ENCODE peak calls at places on chromosomes 3 and 15, in nine cellular contexts. U is CD4-positive, CD25-positive, alpha-beta regulatory T cell; J is thoracic aorta; S is mucosa of descending colon; D is left lung; X is suprapubic skin; G is upper lobe of left lung; M is pancreas; E is uterus. B is an unnamed sample. For H3K36me3 and H3K4me1, the result is how much of the 10 kb centered on the place peaks cover.

GRCh38 chr3:494190-494589 is 297.6 kb downstream of the CHL1 start:
- DNase-seq in U (no peak), J (no peak), S (no peak), D (no peak), X (no peak), G (no peak), M (no peak), E (no peak), B (no peak)

GRCh38 chr15:64688179-64688578 is 87.2 kb downstream of the RBPMS2 start:
- DNase-seq in U (no peak), J (no peak), S (no peak), D (no peak), X (no peak), G (no peak), M (no peak), E (no peak), B (no peak)

GRCh38 chr15:74240002-74240568 is 4.0 kb downstream of the CCDC33 start:
- DNase-seq in U (no peak), J (peak), S (peak), D (peak), X (no peak), G (peak), M (peak), E (peak), B (no peak)

GRCh38 chr15:85333132-85333831 is 47.1 kb upstream of the AKAP13 start:
- DNase-seq in U (no peak), J (no peak), S (no peak), D (no peak), X (no peak), G (no peak), M (no peak), E (no peak), B (no peak)

GRCh38 chr3:103968751-103969150 is 1398.0 kb upstream of the ALCAM start:
- DNase-seq in U (no peak), J (no peak), S (no peak), D (no peak), X (no peak), G (no peak), M (no peak), E (no peak), B (no peak)

GRCh38 chr15:48440084-48440483 is 108.9 kb downstream of the DUT start:
- DNase-seq in U (no peak), J (no peak), S (no peak), D (no peak), X (no peak), G (no peak), M (no peak), E (peak), B (no peak)

GRCh38 chr3:195094211-195094921 is 176.6 kb downstream of the XXYLT1 start:
- DNase-seq in U (no peak), J (no peak), S (no peak), D (peak), X (no peak), G (no peak), M (no peak), E (no peak), B (no peak)

GRCh38 chr15:52466134-52466701 is 62.5 kb downstream of the MYO5A start:
- DNase-seq in U (no peak), J (no peak), S (peak), D (peak), X (no peak), G (no peak), M (no peak), E (no peak), B (no peak)

GRCh38 chr15:90680371-90680935 is 36.7 kb upstream of the BLM start:
- DNase-seq in U (no peak), J (peak), S (no peak), D (no peak), X (no peak), G (no peak), M (no peak), E (peak), B (no peak)

GRCh38 chr3:184656991-184657669 is 54.7 kb downstream of the MAGEF1 start:
- DNase-seq in U (no peak), J (no peak), S (no peak), D (no peak), X (no peak), G (no peak), M (no peak), E (no peak), B (no peak)

GRCh38 chr15:31197497-31198414 is 96.2 kb upstream of the TRPM1 start:
- DNase-seq in U (no peak), J (no peak), S (peak), D (peak), X (no peak), G (peak), M (no peak), E (no peak), B (no peak)

GRCh38 chr3:134445631-134446030 is 40.2 kb downstream of the ANAPC13 start:
- DNase-seq in U (no peak), J (no peak), S (peak), D (no peak), X (no peak), G (no peak), M (no peak), E (no peak), B (no peak)

GRCh38 chr3:49535971-49536874 is 18.1 kb upstream of the BSN start:
- DNase-seq in U (no peak), J (no peak), S (no peak), D (no peak), X (no peak), G (no peak), M (no peak), E (no peak), B (no peak)

GRCh38 chr3:37024092-37024491 is 30.8 kb downstream of the MLH1 start:
- DNase-seq in U (peak), J (no peak), S (no peak), D (no peak), X (no peak), G (no peak), M (no peak), E (no peak), B (no peak)

GRCh38 chr3:157353657-157354056 is 83.0 kb upstream of the PTX3 start:
- DNase-seq in U (no peak), J (no peak), S (no peak), D (no peak), X (no peak), G (no peak), M (no peak), E (no peak), B (no peak)

GRCh38 chr15:48363474-48363873 is 32.2 kb downstream of the DUT start:
- DNase-seq in U (no peak), J (no peak), S (no peak), D (no peak), X (no peak), G (no peak), M (no peak), E (no peak), B (no peak)

GRCh38 chr3:58742239-58742638 is 75.7 kb upstream of the FAM3D start:
- DNase-seq in U (no peak), J (no peak), S (peak), D (no peak), X (no peak), G (no peak), M (no peak), E (no peak), B (no peak)

GRCh38 chr15:69422336-69422895 is 8.3 kb downstream of the KIF23 start:
- DNase-seq in U (no peak), J (no peak), S (no peak), D (no peak), X (no peak), G (no peak), M (no peak), E (no peak), B (no peak)

GRCh38 chr15:66139816-66140215 is 113.7 kb downstream of the MEGF11 start:
- DNase-seq in U (no peak), J (no peak), S (no peak), D (no peak), X (no peak), G (no peak), M (no peak), E (no peak), B (no peak)

GRCh38 chr15:95511680-95512079 is 818.8 kb upstream of the NR2F2 start:
- DNase-seq in U (no peak), J (no peak), S (no peak), D (no peak), X (no peak), G (no peak), M (no peak), E (no peak), B (no peak)

GRCh38 chr3:45832691-45833090 is 9.2 kb downstream of the LZTFL1 start:
- DNase-seq in U (no peak), J (no peak), S (peak), D (no peak), X (no peak), G (no peak), M (no peak), E (no peak), B (peak)

GRCh38 chr15:31005660-31006059 is 14.2 kb upstream of the MTMR10 start:
- DNase-seq in U (no peak), J (no peak), S (no peak), D (no peak), X (no peak), G (no peak), M (no peak), E (no peak), B (no peak)

GRCh38 chr3:37729119-37729518 is 132.6 kb upstream of the CTDSPL start:
- DNase-seq in U (no peak), J (no peak), S (no peak), D (no peak), X (no peak), G (no peak), M (no peak), E (no peak), B (no peak)

GRCh38 chr15:100686021-100686724 is 83.8 kb downstream of the ASB7 start:
- DNase-seq in U (no peak), J (no peak), S (no peak), D (no peak), X (peak), G (no peak), M (no peak), E (peak), B (no peak)

GRCh38 chr3:156668073-156668763 is 6.2 kb upstream of the TIPARP start:
- DNase-seq in U (no peak), J (no peak), S (peak), D (peak), X (no peak), G (no peak), M (no peak), E (no peak), B (no peak)

GRCh38 chr3:123739754-123740153 is 144.4 kb downstream of the MYLK start:
- DNase-seq in U (no peak), J (no peak), S (peak), D (no peak), X (no peak), G (no peak), M (no peak), E (no peak), B (no peak)

GRCh38 chr15:64225804-64226203 is 63.0 kb upstream of the PPIB start:
- DNase-seq in U (no peak), J (no peak), S (no peak), D (no peak), X (no peak), G (no peak), M (no peak), E (no peak), B (no peak)

GRCh38 chr3:197882580-197882979 is 67.4 kb upstream of the RPL35A start:
- DNase-seq in U (no peak), J (no peak), S (no peak), D (no peak), X (no peak), G (no peak), M (no peak), E (no peak), B (no peak)

GRCh38 chr3:180913582-180914404 is 1.3 kb downstream of the FXR1 start:
- DNase-seq in U (no peak), J (no peak), S (no peak), D (no peak), X (no peak), G (no peak), M (no peak), E (no peak), B (no peak)

GRCh38 chr3:194816748-194817591 is 131.3 kb downstream of the FAM43A start:
- DNase-seq in U (no peak), J (no peak), S (peak), D (no peak), X (peak), G (no peak), M (no peak), E (no peak), B (no peak)

GRCh38 chr15:77096131-77096530 is 25.2 kb upstream of the TSPAN3 start:
- DNase-seq in U (no peak), J (no peak), S (no peak), D (no peak), X (no peak), G (no peak), M (no peak), E (no peak), B (no peak)

GRCh38 chr15:90910441-90911301 is 7.6 kb downstream of the MAN2A2 start:
- DNase-seq in U (no peak), J (no peak), S (no peak), D (no peak), X (no peak), G (no peak), M (no peak), E (no peak), B (no peak)

GRCh38 chr15:101156509-101157159 is 95.2 kb downstream of the CHSY1 start:
- DNase-seq in U (no peak), J (no peak), S (no peak), D (no peak), X (no peak), G (peak), M (no peak), E (no peak), B (no peak)

GRCh38 chr15:101579766-101580165 is 72.4 kb downstream of the TM2D3 start:
- DNase-seq in U (no peak), J (no peak), S (no peak), D (no peak), X (no peak), G (no peak), M (no peak), E (no peak), B (no peak)

DNA sequence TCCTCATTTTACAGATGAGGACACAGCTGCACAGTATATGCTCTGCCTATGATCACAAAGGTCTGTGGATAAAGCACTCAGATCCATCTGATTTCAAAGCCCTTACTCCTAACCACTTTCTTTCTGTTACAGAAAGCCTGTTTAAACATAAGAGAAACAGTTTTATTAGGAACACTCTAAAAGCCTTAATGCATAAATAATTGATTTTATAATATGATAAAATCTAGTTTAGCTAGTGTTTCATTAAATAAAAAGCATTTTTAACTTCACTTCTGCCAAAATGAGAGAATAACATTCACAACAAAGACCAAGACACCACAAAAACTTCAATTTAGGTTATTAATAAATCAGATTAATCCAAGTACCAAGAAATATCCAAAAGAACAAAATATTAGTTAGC is 21.4 kb downstream of the SNX4 start:
- DNase-seq in U (no peak), J (no peak), S (no peak), D (no peak), X (no peak), G (no peak), M (no peak), E (no peak), B (no peak)
- H3K36me3 ChIP-seq in U (under half), J (under half), S (under half), D (under half), X (half or more), G (under half), M (under half), E (under half), B (under half)

GRCh38 chr3:139388077-139388476 is 1.4 kb downstream of the COPB2 start:
- DNase-seq in U (no peak), J (no peak), S (no peak), D (no peak), X (no peak), G (no peak), M (no peak), E (no peak), B (no peak)
- H3K4me3 ChIP-seq in U (peak), J (peak), S (no peak), D (peak), X (peak), G (peak), M (peak), E (no peak), B (no peak)

GRCh38 chr3:154182322-154182922 is 61.2 kb downstream of the ARHGEF26 start:
- DNase-seq in U (no peak), J (no peak), S (no peak), D (no peak), X (no peak), G (no peak), M (no peak), E (no peak), B (no peak)

GRCh38 chr3:154184582-154184981 is 63.4 kb downstream of the ARHGEF26 start:
- DNase-seq in U (no peak), J (no peak), S (peak), D (no peak), X (no peak), G (no peak), M (no peak), E (no peak), B (no peak)

GRCh38 chr3:154178172-154178571 is 57.0 kb downstream of the ARHGEF26 start:
- DNase-seq in U (no peak), J (no peak), S (no peak), D (no peak), X (no peak), G (no peak), M (no peak), E (no peak), B (no peak)

GRCh38 chr3:154182975-154183374 is 61.8 kb downstream of the ARHGEF26 start:
- DNase-seq in U (no peak), J (no peak), S (no peak), D (no peak), X (no peak), G (no peak), M (no peak), E (no peak), B (no peak)

GRCh38 chr3:154181127-154181691 is 60.0 kb downstream of the ARHGEF26 start:
- DNase-seq in U (no peak), J (no peak), S (no peak), D (no peak), X (no peak), G (no peak), M (no peak), E (no peak), B (no peak)
- H3K4me1 ChIP-seq in U (under half), J (under half), S (under half), D (under half), X (under half), G (under half), M (under half), E (under half), B (under half)

GRCh38 chr3:143427626-143428025 is 308.1 kb downstream of the CHST2 start:
- DNase-seq in U (no peak), J (no peak), S (no peak), D (no peak), X (no peak), G (no peak), M (no peak), E (no peak), B (no peak)
- H3K36me3 ChIP-seq in U (under half), J (under half), S (under half), D (under half), X (under half), G (under half), M (under half), E (under half), B (under half)

DNA sequence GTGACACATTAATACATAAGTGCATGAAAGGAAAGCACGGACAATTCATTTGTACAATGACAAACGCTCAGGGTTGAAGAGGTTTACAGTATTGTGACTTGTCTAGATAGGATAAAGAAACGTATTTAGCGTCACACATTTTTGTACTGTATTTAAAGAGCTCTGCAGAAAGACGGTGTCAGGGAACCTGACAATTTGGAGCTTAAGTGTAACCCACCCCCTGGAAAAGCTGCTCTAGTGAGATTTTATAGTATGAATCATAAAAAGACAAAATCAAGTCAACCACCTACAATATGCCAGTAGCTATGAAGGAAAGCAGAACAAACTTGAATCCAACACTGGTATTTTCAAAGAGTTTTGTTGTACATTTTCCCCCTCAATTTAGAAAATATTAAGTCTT is 5.6 kb downstream of the TRA2B start:
- DNase-seq in U (no peak), J (no peak), S (no peak), D (no peak), X (no peak), G (no peak), M (no peak), E (no peak), B (no peak)
- H3K4me3 ChIP-seq in U (peak), J (peak), S (no peak), D (no peak), X (peak), G (peak), M (peak), E (peak), B (peak)

B was measured in naive thymus-derived CD4-positive, alpha-beta T cell.